ENCODE peak calls at places on chromosomes 1 and 21, in seven cellular contexts. T is K562, L is HCT116, I is GM12878, M is H1, U is T47D, G is HepG2. F is an unnamed sample.

GRCh38 chr1:207801819-207802218 is 50.0 kb downstream of the CD46 start:
- DNase-seq in T (no peak), L (no peak), I (no peak), M (no peak), U (no peak), G (no peak), F (no peak)

GRCh38 chr1:203186446-203187305 is at the start of gene CHI3L1:
- DNase-seq in T (no peak), L (no peak), I (no peak), M (no peak), U (peak), G (no peak), F (no peak)

GRCh38 chr1:27527857-27528700 is 38.1 kb upstream of the WASF2 start:
- DNase-seq in T (peak), L (no peak), I (no peak), M (no peak), U (peak), G (no peak), F (peak)

GRCh38 chr1:166470465-166470864 is 303.7 kb upstream of the FAM78B start:
- DNase-seq in T (no peak), L (no peak), I (no peak), M (no peak), U (no peak), G (no peak), F (no peak)

GRCh38 chr1:61012365-61012764 is 70.0 kb upstream of the NFIA start:
- DNase-seq in T (peak), L (no peak), I (no peak), M (no peak), U (no peak), G (no peak), F (no peak)

GRCh38 chr1:222634180-222635013 is 16.5 kb downstream of the MIA3 start:
- DNase-seq in T (peak), L (peak), I (no peak), M (no peak), U (peak), G (peak), F (peak)

GRCh38 chr1:197965132-197965707 is 48.0 kb downstream of the LHX9 start:
- DNase-seq in T (no peak), L (no peak), I (no peak), M (no peak), U (no peak), G (no peak), F (no peak)

GRCh38 chr1:90558754-90559378 is 158.2 kb downstream of the BARHL2 start:
- DNase-seq in T (no peak), L (no peak), I (no peak), M (no peak), U (no peak), G (no peak), F (no peak)

GRCh38 chr1:11429935-11430334 is 49.0 kb upstream of the DISP3 start:
- DNase-seq in T (no peak), L (no peak), I (no peak), M (no peak), U (no peak), G (no peak), F (no peak)

GRCh38 chr1:156627313-156627880 is 8.2 kb downstream of the HAPLN2 start:
- DNase-seq in T (peak), L (peak), I (no peak), M (no peak), U (peak), G (peak), F (peak)

GRCh38 chr1:90731382-90732050 is 14.4 kb upstream of the BARHL2 start:
- DNase-seq in T (no peak), L (no peak), I (no peak), M (no peak), U (no peak), G (no peak), F (no peak)

GRCh38 chr1:39902121-39902807 is 547 bp upstream of the MYCL start:
- DNase-seq in T (peak), L (peak), I (no peak), M (no peak), U (peak), G (peak), F (peak)

GRCh38 chr1:91846007-91846620 is 39.8 kb downstream of the TGFBR3 start:
- DNase-seq in T (peak), L (no peak), I (no peak), M (no peak), U (peak), G (peak), F (no peak)

GRCh38 chr1:93648656-93649055 is 33.0 kb downstream of the BCAR3 start:
- DNase-seq in T (no peak), L (no peak), I (no peak), M (no peak), U (no peak), G (no peak), F (no peak)

GRCh38 chr1:65393345-65393744 is 27.1 kb upstream of the LEPR start:
- DNase-seq in T (no peak), L (no peak), I (peak), M (no peak), U (no peak), G (no peak), F (no peak)

GRCh38 chr1:5992814-5993552 is 758 bp upstream of the NPHP4 start:
- DNase-seq in T (peak), L (no peak), I (no peak), M (no peak), U (peak), G (no peak), F (peak)

GRCh38 chr21:27104749-27105439 is 138.0 kb upstream of the ADAMTS5 start:
- DNase-seq in T (no peak), L (no peak), I (no peak), M (no peak), U (no peak), G (no peak), F (no peak)

GRCh38 chr1:45552309-45552708 is 1.7 kb downstream of the AKR1A1 start:
- DNase-seq in T (no peak), L (no peak), I (no peak), M (no peak), U (peak), G (no peak), F (no peak)

GRCh38 chr1:167821969-167822685 is 91.8 kb downstream of the ADCY10 start:
- DNase-seq in T (no peak), L (no peak), I (no peak), M (no peak), U (no peak), G (no peak), F (no peak)

GRCh38 chr1:167666416-167666815 is 36.4 kb downstream of the RCSD1 start:
- DNase-seq in T (no peak), L (no peak), I (no peak), M (no peak), U (no peak), G (no peak), F (no peak)

GRCh38 chr1:25030674-25031589 is 100.9 kb upstream of the RUNX3 start:
- DNase-seq in T (no peak), L (no peak), I (peak), M (no peak), U (no peak), G (no peak), F (no peak)

GRCh38 chr1:64539808-64540207 is 69.9 kb downstream of the CACHD1 start:
- DNase-seq in T (no peak), L (no peak), I (no peak), M (no peak), U (peak), G (no peak), F (no peak)

DNA sequence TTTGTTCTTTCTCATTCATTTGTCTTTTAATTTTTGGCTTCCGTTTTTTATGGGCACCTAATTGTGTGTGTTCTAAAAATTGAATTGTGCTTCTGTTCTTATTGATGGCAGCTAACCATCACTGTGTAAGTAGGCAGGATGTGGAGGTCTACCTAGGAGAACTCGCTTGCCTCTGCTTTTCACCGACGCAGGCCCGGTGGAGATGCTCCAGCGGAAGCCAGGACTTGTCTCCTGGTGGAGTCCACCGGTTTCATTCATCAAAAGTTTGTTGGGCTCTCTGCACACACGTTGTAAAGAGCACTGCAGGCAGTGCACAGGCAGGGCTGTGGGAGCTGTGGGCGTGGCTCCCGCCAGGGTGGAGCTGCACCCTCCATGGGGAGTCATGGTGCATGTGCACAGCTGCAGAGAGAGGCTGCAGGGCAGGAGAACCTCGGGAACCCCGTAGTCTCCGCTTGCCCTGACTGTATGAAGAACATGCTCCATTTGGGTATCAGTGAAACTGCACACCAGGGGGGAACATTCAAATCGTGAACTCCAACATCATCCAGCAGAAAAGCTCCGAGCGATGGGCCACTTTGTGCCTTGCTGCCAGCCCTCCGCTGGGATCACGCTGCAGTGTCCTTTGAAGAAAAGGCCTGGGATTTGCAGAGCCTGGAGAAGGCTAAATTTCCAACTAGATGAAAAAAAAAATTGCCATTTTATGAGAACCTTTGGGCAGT is 6.0 kb upstream of the C1orf174 start:
- DNase-seq in T (peak), L (no peak), I (no peak), M (no peak), U (no peak), G (no peak), F (no peak)
- TF ChIP-seq JUND in T (no peak), L (no peak), I (no peak), M (no peak), U (no peak), G (no peak), F (no peak)

DNA sequence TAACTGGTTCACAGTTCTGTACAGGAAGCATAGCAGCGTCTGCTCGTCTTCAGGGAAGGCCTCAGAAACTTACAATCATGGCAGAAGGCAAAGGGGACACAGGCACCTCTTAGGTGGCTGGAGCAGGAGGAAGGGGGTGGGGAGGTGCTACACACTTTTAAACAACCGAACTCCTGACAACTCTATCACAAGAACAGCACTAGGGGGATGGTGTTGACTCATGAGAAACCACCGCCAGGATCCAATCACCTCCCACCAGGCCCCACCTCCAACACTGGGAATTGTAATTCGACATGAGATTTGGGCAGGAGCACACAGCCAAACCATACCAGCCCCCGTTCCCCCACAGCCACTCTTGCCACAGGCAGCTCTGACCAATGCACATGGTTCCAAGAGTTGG is 306.3 kb upstream of the POU3F1 start:
- DNase-seq in T (no peak), L (no peak), I (no peak), M (no peak), U (no peak), G (no peak), F (no peak)
- TF ChIP-seq JUND in T (no peak), L (no peak), I (no peak), M (no peak), U (no peak), G (no peak), F (no peak)

GRCh38 chr1:16721871-16722641 is 18.3 kb upstream of the RNU1-4 start:
- DNase-seq in T (peak), L (no peak), I (no peak), M (no peak), U (peak), G (no peak), F (peak)
- TF ChIP-seq JUND in T (no peak), L (no peak), I (no peak), M (no peak), U (no peak), G (no peak), F (no peak)

DNA sequence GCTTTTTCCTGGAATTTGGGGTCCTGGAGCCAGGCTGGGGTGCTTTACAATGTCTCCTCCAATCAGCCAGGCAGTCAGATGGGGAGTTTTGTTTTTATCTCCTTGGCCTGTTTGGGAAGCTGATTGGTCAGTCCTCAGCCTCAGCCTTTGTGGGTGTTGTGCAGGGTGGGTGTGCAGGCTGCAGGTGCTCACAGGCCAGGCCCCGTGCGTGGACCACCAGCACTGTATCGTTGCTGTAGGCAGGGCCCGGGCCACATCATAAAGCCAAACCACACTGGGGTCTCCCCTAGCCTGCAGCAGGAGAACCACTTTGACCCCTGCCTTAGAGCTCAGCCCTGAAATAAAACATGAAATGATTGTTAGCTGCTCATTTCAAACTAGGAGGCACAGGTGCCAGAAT is 8.6 kb downstream of the PRDM16 start:
- DNase-seq in T (no peak), L (no peak), I (no peak), M (no peak), U (no peak), G (no peak), F (no peak)
- TF ChIP-seq JUND in T (no peak), L (no peak), I (no peak), M (no peak), U (no peak), G (no peak), F (no peak)

DNA sequence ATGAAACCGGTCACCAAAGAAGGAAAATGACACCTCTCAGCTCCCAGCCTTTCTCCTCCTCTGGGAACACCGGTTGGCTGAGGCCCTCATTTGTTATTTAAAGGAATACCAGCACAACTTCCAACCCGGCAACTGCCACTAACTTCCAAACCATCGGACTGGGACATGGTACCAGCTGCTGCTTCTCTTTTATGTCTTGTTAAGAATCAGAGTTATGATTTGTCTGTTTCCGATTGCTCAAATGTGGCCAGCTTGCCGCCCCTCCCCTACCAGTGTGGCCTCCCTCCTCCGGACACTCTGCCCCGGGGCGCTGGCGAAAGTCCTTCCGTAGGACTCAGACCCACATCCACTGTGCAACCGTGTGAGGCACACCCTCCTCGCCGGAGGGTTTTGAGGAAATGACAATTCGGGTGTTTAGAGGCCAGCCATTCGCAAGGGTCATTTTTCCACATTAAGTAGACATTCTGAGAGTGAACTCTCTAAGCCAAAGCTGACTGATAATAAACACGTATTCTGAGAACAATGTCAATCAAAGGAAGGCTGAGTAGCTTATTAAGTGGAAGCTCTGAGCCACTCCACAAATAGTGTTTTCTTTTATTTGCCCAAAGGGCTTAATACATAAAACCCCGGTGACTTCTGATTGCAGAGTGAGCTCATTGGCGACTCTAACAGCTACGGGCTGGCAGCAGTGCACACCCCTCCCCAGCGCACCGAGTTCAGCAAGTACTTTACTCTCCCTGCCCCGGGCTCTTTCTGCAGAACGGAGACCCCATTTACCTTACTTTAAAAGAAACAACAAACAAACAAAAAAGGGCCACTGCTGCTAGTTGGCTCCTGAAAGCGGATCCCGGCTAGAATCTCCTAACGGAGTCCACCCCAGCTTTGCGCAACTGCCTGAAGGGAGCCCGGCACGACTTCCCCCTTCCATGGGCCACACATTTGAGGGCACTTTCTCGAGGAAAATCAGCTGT is 5.4 kb downstream of the RIPK4 start:
- DNase-seq in T (no peak), L (no peak), I (no peak), M (no peak), U (peak), G (peak), F (no peak)
- TF ChIP-seq JUND in T (no peak), L (no peak), I (no peak), M (no peak), U (no peak), G (no peak), F (no peak)